ENCODE peak calls at places on chromosomes 7 and 10, in nine cellular contexts. V is endothelial cell of umbilical vein, D is MM.1S, Z is hepatocyte, J is SJSA1, L is tibial artery, B is testis, Q is sigmoid colon, C is fibroblast of lung. X is an unnamed sample. For H3K36me3, the result is how much of the 10 kb centered on the place peaks cover.

GRCh38 chr10:91883549-91884542 is 25.4 kb downstream of the FGFBP3 start:
- DNase-seq in Z (peak), Q (no peak), D (no peak), J (no peak), B (peak), V (no peak), L (peak), C (peak), X (peak)

GRCh38 chr10:88408111-88408510 is 175.0 kb downstream of the RNLS start:
- DNase-seq in Q (no peak), B (no peak), L (no peak), V (no peak), D (no peak), C (peak), Z (no peak), J (no peak), X (no peak)

GRCh38 chr7:54788664-54789063 is 29.7 kb upstream of the SEC61G start:
- DNase-seq in V (peak), D (no peak), L (no peak), Z (peak), B (peak), Q (peak), C (peak), J (peak), X (peak)

GRCh38 chr7:132560825-132561529 is 15.3 kb downstream of the PLXNA4 start:
- DNase-seq in D (no peak), B (no peak), Q (no peak), C (no peak), Z (no peak), J (no peak), V (no peak), L (no peak), X (no peak)

GRCh38 chr7:129257168-129257567 is 32.3 kb downstream of the AHCYL2 start:
- DNase-seq in V (no peak), L (no peak), Q (no peak), D (no peak), J (no peak), Z (no peak), C (no peak), B (no peak), X (no peak)

GRCh38 chr10:130587718-130588117 is 451.5 kb downstream of the GLRX3 start:
- DNase-seq in B (no peak), D (no peak), C (no peak), Q (no peak), V (no peak), J (no peak), L (no peak), Z (no peak), X (no peak)

GRCh38 chr10:16436367-16436757 is 448 bp upstream of the PTER start:
- DNase-seq in V (no peak), Z (peak), J (no peak), D (peak), Q (no peak), C (no peak), L (no peak), B (peak), X (no peak)

GRCh38 chr10:114340816-114341215 is 63.5 kb downstream of the AFAP1L2 start:
- DNase-seq in D (no peak), Z (no peak), J (no peak), C (no peak), B (no peak), L (no peak), V (no peak), Q (peak), X (no peak)

GRCh38 chr10:24981161-24981710 is 28.8 kb upstream of the PRTFDC1 start:
- DNase-seq in Q (no peak), L (no peak), C (peak), B (no peak), J (no peak), Z (no peak), V (no peak), D (no peak), X (no peak)

GRCh38 chr7:137953692-137954470 is 48.0 kb downstream of the CREB3L2 start:
- DNase-seq in J (peak), L (no peak), Q (no peak), V (peak), C (peak), D (no peak), B (no peak), Z (peak), X (no peak)

GRCh38 chr10:18737236-18737635 is 78.0 kb downstream of the ARL5B start:
- DNase-seq in V (no peak), C (peak), J (no peak), D (no peak), Z (no peak), L (no peak), Q (no peak), B (no peak), X (no peak)

GRCh38 chr7:151020231-151020630 is 4.1 kb downstream of the ATG9B start:
- DNase-seq in Z (no peak), C (no peak), D (no peak), Q (no peak), L (no peak), J (no peak), B (no peak), V (no peak), X (no peak)

GRCh38 chr10:128147669-128148068 is 21.4 kb upstream of the MKI67 start:
- DNase-seq in J (no peak), V (no peak), B (no peak), C (peak), Q (no peak), Z (no peak), D (no peak), L (no peak), X (no peak)

GRCh38 chr10:91164520-91165065 is 55.9 kb upstream of the PCGF5 start:
- DNase-seq in J (peak), C (no peak), D (no peak), Z (no peak), L (no peak), Q (no peak), V (no peak), B (no peak), X (no peak)

GRCh38 chr10:11292576-11293302 is 275.1 kb downstream of the CELF2 start:
- DNase-seq in L (no peak), Q (no peak), B (no peak), Z (no peak), C (no peak), V (no peak), J (no peak), D (no peak), X (no peak)

GRCh38 chr7:99562832-99563231 is 4.4 kb downstream of the ZNF655 start:
- DNase-seq in J (peak), C (peak), Q (no peak), Z (peak), B (no peak), V (peak), D (no peak), L (no peak), X (no peak)

GRCh38 chr7:1058821-1059199 is 14.5 kb downstream of the GPR146 start:
- DNase-seq in Z (no peak), L (no peak), B (no peak), D (no peak), V (no peak), Q (no peak), C (peak), J (peak), X (no peak)

GRCh38 chr10:79229081-79229541 is 118.2 kb upstream of the PPIF start:
- DNase-seq in C (no peak), L (no peak), B (no peak), Z (peak), J (no peak), Q (no peak), D (peak), V (no peak), X (peak)

GRCh38 chr7:112892263-112892662 is 102.1 kb upstream of the TMEM168 start:
- DNase-seq in B (no peak), L (no peak), Q (no peak), D (no peak), C (peak), V (no peak), Z (peak), J (no peak), X (no peak)

GRCh38 chr10:101217450-101218281 is 11.6 kb downstream of the LBX1 start:
- DNase-seq in Z (peak), Q (no peak), D (no peak), C (peak), J (no peak), L (no peak), B (peak), V (peak), X (peak)

GRCh38 chr7:149459540-149460433 is 1.1 kb downstream of the ZNF777 start:
- DNase-seq in B (peak), Z (peak), J (no peak), Q (no peak), L (no peak), D (peak), V (peak), C (no peak), X (peak)

GRCh38 chr10:96376483-96376882 is 17.7 kb upstream of the OPALIN start:
- DNase-seq in L (no peak), B (no peak), J (no peak), C (no peak), V (no peak), D (no peak), Q (no peak), Z (no peak), X (no peak)

GRCh38 chr10:89427629-89428028 is 13.3 kb downstream of the IFIT5 start:
- DNase-seq in B (no peak), V (no peak), Z (no peak), L (no peak), C (peak), Q (no peak), D (no peak), J (peak), X (no peak)

GRCh38 chr10:130472236-130472635 is 336.0 kb downstream of the GLRX3 start:
- DNase-seq in D (no peak), C (no peak), Z (no peak), B (no peak), Q (peak), J (no peak), V (no peak), L (no peak), X (no peak)

GRCh38 chr7:159093351-159093971 is 51.2 kb downstream of the VIPR2 start:
- DNase-seq in J (no peak), L (no peak), B (no peak), V (no peak), Z (no peak), C (no peak), D (no peak), Q (peak), X (no peak)

GRCh38 chr7:90706067-90706716 is 110.1 kb downstream of the CDK14 start:
- DNase-seq in B (no peak), C (peak), D (no peak), L (no peak), Z (no peak), V (peak), Q (no peak), J (peak), X (no peak)

GRCh38 chr10:43076876-43077420 is at the start of gene RET:
- DNase-seq in C (no peak), B (peak), Z (peak), J (no peak), L (no peak), D (no peak), Q (no peak), V (no peak), X (peak)

GRCh38 chr7:986766-987722 is 4.1 kb downstream of the CYP2W1 start:
- DNase-seq in C (no peak), Z (no peak), V (no peak), L (no peak), D (no peak), Q (no peak), B (no peak), J (no peak), X (no peak)

GRCh38 chr10:51227897-51228713 is 153.8 kb downstream of the PRKG1 start:
- DNase-seq in D (no peak), Q (no peak), J (no peak), B (no peak), C (no peak), L (no peak), Z (no peak), V (no peak), X (no peak)

GRCh38 chr10:118002581-118002980 is 44.2 kb downstream of the RAB11FIP2 start:
- DNase-seq in Q (no peak), J (no peak), Z (no peak), V (no peak), C (peak), D (no peak), B (no peak), L (no peak), X (no peak)

GRCh38 chr7:151964951-151965350 is 8.7 kb downstream of the GALNTL5 start:
- DNase-seq in V (no peak), D (no peak), L (peak), Q (no peak), J (no peak), C (no peak), Z (no peak), B (no peak), X (no peak)

GRCh38 chr10:5944389-5945202 is 32.7 kb downstream of the IL15RA start:
- DNase-seq in C (peak), J (peak), D (no peak), L (peak), V (peak), B (peak), Z (peak), Q (peak), X (no peak)

GRCh38 chr10:91569522-91569921 is 63.3 kb downstream of the PPP1R3C start:
- DNase-seq in J (no peak), D (no peak), L (no peak), B (no peak), V (no peak), C (no peak), Q (no peak), Z (no peak), X (no peak)

GRCh38 chr10:93150990-93151547 is 77.4 kb downstream of the CYP26A1 start:
- DNase-seq in Q (no peak), L (no peak), D (no peak), B (no peak), Z (no peak), J (no peak), V (no peak), C (no peak), X (no peak)

GRCh38 chr7:32929430-32930161 is 27.6 kb upstream of the FKBP9 start:
- DNase-seq in C (no peak), L (no peak), J (no peak), Z (no peak), B (no peak), Q (no peak), V (no peak), D (no peak), X (no peak)

GRCh38 chr10:234708-235406 is 99.6 kb downstream of the ZMYND11 start:
- DNase-seq in D (no peak), Q (no peak), Z (no peak), J (no peak), C (peak), L (no peak), V (no peak), B (no peak), X (no peak)

GRCh38 chr7:106891545-106892410 is 26.7 kb downstream of the PIK3CG start:
- DNase-seq in Z (no peak), C (no peak), L (no peak), D (peak), V (no peak), Q (no peak), B (no peak), J (no peak), X (peak)

GRCh38 chr7:106890952-106891351 is 25.9 kb downstream of the PIK3CG start:
- DNase-seq in J (no peak), D (no peak), V (no peak), B (no peak), C (no peak), Q (no peak), L (no peak), Z (no peak), X (no peak)

GRCh38 chr7:106895246-106895864 is 30.3 kb downstream of the PIK3CG start:
- DNase-seq in L (no peak), C (no peak), Q (no peak), B (no peak), Z (no peak), V (no peak), J (no peak), D (peak), X (no peak)

GRCh38 chr7:106893591-106893990 is 28.5 kb downstream of the PIK3CG start:
- DNase-seq in C (no peak), L (no peak), J (no peak), V (no peak), B (no peak), Z (no peak), D (peak), Q (no peak), X (no peak)

GRCh38 chr7:106896268-106896667 is 31.2 kb downstream of the PIK3CG start:
- DNase-seq in V (no peak), D (no peak), L (no peak), C (no peak), B (no peak), Q (no peak), J (no peak), Z (no peak), X (no peak)
- H3K36me3 ChIP-seq in V (under half), D (under half), L (under half), C (under half), B (under half), Q (under half), J (under half), Z (under half), X (under half)

GRCh38 chr7:45104844-45105587 is 6.5 kb downstream of the TBRG4 start:
- DNase-seq in B (no peak), L (no peak), D (no peak), V (no peak), Z (no peak), C (no peak), Q (no peak), J (no peak), X (no peak)

GRCh38 chr7:45106820-45107219 is 4.7 kb downstream of the TBRG4 start:
- DNase-seq in J (no peak), C (no peak), Q (peak), B (no peak), D (no peak), V (no peak), Z (no peak), L (no peak), X (no peak)

GRCh38 chr7:45103958-45104843 is 7.3 kb downstream of the TBRG4 start:
- DNase-seq in D (no peak), Z (no peak), V (no peak), J (no peak), B (no peak), Q (no peak), L (no peak), C (no peak), X (no peak)

GRCh38 chr7:45107356-45107755 is 4.1 kb downstream of the TBRG4 start:
- DNase-seq in D (no peak), L (no peak), Z (no peak), Q (no peak), V (no peak), J (no peak), B (no peak), C (no peak), X (no peak)

DNA sequence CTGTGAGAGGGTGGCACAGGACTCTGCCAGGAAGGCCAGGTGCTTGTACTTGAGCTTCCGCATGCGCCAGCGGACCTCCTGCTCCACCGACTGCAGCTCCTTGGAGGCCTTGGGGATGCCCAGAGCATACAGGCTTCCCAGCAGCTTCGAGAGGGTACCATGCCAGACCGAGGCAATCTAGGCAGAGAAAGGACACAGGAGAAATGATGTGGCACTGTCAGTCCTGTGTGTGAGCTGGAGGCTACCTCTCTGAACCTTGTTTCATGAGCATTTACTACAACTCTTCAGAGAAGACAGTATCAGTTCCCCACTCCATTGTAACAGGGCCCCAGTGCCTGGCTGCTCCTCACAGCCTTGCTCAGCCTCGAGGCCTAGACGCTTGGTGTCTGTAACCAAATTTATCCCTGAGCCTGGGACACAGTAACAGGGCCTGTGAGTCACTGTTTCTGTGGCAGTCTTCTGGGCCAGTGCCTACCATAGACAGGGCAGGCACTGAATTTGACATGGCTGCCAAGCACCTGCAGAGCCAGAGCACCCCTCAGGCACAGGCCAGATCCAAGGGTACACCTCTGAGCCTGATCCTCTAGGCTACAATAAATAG is 5.8 kb downstream of the TBRG4 start:
- DNase-seq in C (no peak), B (no peak), Q (no peak), D (no peak), Z (no peak), L (no peak), J (no peak), V (no peak), X (no peak)
- H3K36me3 ChIP-seq in C (under half), B (under half), Q (half or more), D (under half), Z (under half), L (half or more), J (half or more), V (half or more), X (half or more)

GRCh38 chr7:139783647-139784385 is 6.0 kb upstream of the HIPK2 start:
- DNase-seq in J (no peak), L (no peak), Z (no peak), Q (no peak), V (no peak), C (no peak), D (peak), B (no peak), X (peak)
- H3K36me3 ChIP-seq in J (under half), L (under half), Z (under half), Q (under half), V (under half), C (under half), D (under half), B (under half), X (under half)

GRCh38 chr10:52632591-52632990 is 140.0 kb downstream of the MBL2 start:
- DNase-seq in D (no peak), L (no peak), J (no peak), Q (no peak), C (no peak), Z (no peak), B (no peak), V (peak), X (no peak)
- H3K36me3 ChIP-seq in D (under half), L (under half), J (under half), Q (under half), C (under half), Z (under half), B (under half), V (under half), X (under half)

GRCh38 chr10:1328951-1329614 is 272.9 kb downstream of the WDR37 start:
- DNase-seq in D (no peak), B (no peak), Q (no peak), Z (no peak), V (no peak), J (no peak), C (no peak), L (no peak), X (no peak)
- H3K36me3 ChIP-seq in D (under half), B (under half), Q (under half), Z (under half), V (under half), J (under half), C (under half), L (under half), X (under half)

GRCh38 chr7:16900212-16900768 is 18.5 kb upstream of the AGR3 start:
- DNase-seq in L (no peak), C (no peak), J (no peak), Q (no peak), B (no peak), V (no peak), D (no peak), Z (no peak), X (no peak)

GRCh38 chr7:16908561-16908960 is 26.8 kb upstream of the AGR3 start:
- DNase-seq in J (no peak), L (no peak), Q (no peak), C (no peak), B (no peak), D (no peak), Z (no peak), V (no peak), X (no peak)

GRCh38 chr7:16905300-16906044 is 23.7 kb upstream of the AGR3 start:
- DNase-seq in V (peak), D (no peak), Q (no peak), Z (peak), J (peak), B (no peak), C (peak), L (no peak), X (no peak)

GRCh38 chr7:16904086-16904485 is 22.3 kb upstream of the AGR3 start:
- DNase-seq in C (no peak), V (no peak), B (no peak), L (no peak), D (no peak), Q (no peak), Z (no peak), J (peak), X (no peak)
- H3K36me3 ChIP-seq in C (under half), V (under half), B (under half), L (under half), D (under half), Q (under half), Z (under half), J (under half), X (under half)

DNA sequence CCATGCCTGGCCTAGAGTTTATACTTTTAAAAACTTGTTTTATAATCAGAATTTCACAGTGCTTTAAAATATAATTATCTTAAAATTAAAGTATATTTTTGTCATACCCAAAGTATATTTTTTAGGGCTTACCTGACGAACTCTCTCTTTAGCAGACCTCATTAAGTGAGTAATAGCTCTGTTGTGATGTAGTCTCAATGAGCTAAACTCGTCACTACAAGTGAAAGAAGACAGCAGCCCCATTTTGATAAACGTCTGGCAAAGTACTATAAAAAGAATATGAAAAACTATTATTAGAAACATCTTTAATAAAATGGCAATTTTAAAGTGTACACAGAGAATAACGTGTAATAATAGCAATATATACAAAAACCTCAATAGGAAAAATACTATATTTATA is 18.6 kb downstream of the ANKRD61 start:
- DNase-seq in L (no peak), Z (no peak), C (no peak), Q (no peak), D (no peak), J (no peak), V (no peak), B (no peak), X (no peak)
- H3K36me3 ChIP-seq in L (half or more), Z (under half), C (under half), Q (under half), D (under half), J (half or more), V (under half), B (under half), X (under half)

X was measured in H7.